ENCODE peak calls at places on chromosomes 1 and 21, in five cellular contexts. One of them, this sample, is unnamed.

GRCh38 chr1:10251325-10252103 is 41.1 kb downstream of the KIF1B start:
- DNase-seq in cardiac fibroblast: peak
- DNase-seq in pancreas: no peak
- DNase-seq in GM12865: no peak
- DNase-seq in H9: no peak
- DNase-seq in this sample: peak

GRCh38 chr1:221636967-221637366 is 104.9 kb downstream of the DUSP10 start:
- DNase-seq in GM12865: no peak
- DNase-seq in pancreas: no peak
- DNase-seq in H9: no peak
- DNase-seq in cardiac fibroblast: no peak
- DNase-seq in this sample: peak

GRCh38 chr1:63982201-63982600 is 208.4 kb downstream of the ROR1 start:
- DNase-seq in pancreas: no peak
- DNase-seq in H9: no peak
- DNase-seq in cardiac fibroblast: no peak
- DNase-seq in GM12865: no peak
- DNase-seq in this sample: no peak

GRCh38 chr1:7149080-7149838 is 364.0 kb downstream of the CAMTA1 start:
- DNase-seq in cardiac fibroblast: no peak
- DNase-seq in pancreas: peak
- DNase-seq in GM12865: no peak
- DNase-seq in H9: peak
- DNase-seq in this sample: no peak

GRCh38 chr1:31815752-31816484 is at the start of gene SPOCD1:
- DNase-seq in GM12865: peak
- DNase-seq in cardiac fibroblast: peak
- DNase-seq in H9: peak
- DNase-seq in pancreas: peak
- DNase-seq in this sample: peak

GRCh38 chr1:156623946-156624813 is 5.0 kb downstream of the HAPLN2 start:
- DNase-seq in cardiac fibroblast: peak
- DNase-seq in H9: peak
- DNase-seq in GM12865: peak
- DNase-seq in pancreas: peak
- DNase-seq in this sample: no peak

GRCh38 chr21:45887788-45888187 is 93.8 kb upstream of the COL6A1 start:
- DNase-seq in GM12865: no peak
- DNase-seq in cardiac fibroblast: no peak
- DNase-seq in pancreas: peak
- DNase-seq in H9: no peak
- DNase-seq in this sample: no peak

GRCh38 chr21:38985423-38986378 is 180.0 kb downstream of the ETS2 start:
- DNase-seq in GM12865: peak
- DNase-seq in cardiac fibroblast: peak
- DNase-seq in pancreas: no peak
- DNase-seq in H9: no peak
- DNase-seq in this sample: peak

GRCh38 chr1:15702722-15703550 is 18.8 kb downstream of the PLEKHM2 start:
- DNase-seq in H9: peak
- DNase-seq in cardiac fibroblast: peak
- DNase-seq in GM12865: no peak
- DNase-seq in pancreas: peak
- DNase-seq in this sample: peak

GRCh38 chr1:91900538-91900937 is 14.6 kb upstream of the TGFBR3 start:
- DNase-seq in pancreas: no peak
- DNase-seq in cardiac fibroblast: peak
- DNase-seq in H9: no peak
- DNase-seq in GM12865: no peak
- DNase-seq in this sample: peak

GRCh38 chr1:44423706-44424546 is 18.9 kb downstream of the RNF220 start:
- DNase-seq in GM12865: no peak
- DNase-seq in H9: no peak
- DNase-seq in pancreas: no peak
- DNase-seq in cardiac fibroblast: peak
- DNase-seq in this sample: no peak

GRCh38 chr1:164562947-164563346 is 4.0 kb downstream of the PBX1 start:
- DNase-seq in H9: no peak
- DNase-seq in cardiac fibroblast: peak
- DNase-seq in GM12865: no peak
- DNase-seq in pancreas: no peak
- DNase-seq in this sample: no peak

GRCh38 chr1:197313713-197314112 is 45.7 kb downstream of the CRB1 start:
- DNase-seq in H9: no peak
- DNase-seq in cardiac fibroblast: no peak
- DNase-seq in GM12865: no peak
- DNase-seq in pancreas: no peak
- DNase-seq in this sample: no peak
- TF ChIP-seq CTCF in H9: no peak
- TF ChIP-seq CTCF in cardiac fibroblast: no peak
- TF ChIP-seq CTCF in GM12865: no peak
- TF ChIP-seq CTCF in pancreas: no peak
- TF ChIP-seq CTCF in this sample: no peak

DNA sequence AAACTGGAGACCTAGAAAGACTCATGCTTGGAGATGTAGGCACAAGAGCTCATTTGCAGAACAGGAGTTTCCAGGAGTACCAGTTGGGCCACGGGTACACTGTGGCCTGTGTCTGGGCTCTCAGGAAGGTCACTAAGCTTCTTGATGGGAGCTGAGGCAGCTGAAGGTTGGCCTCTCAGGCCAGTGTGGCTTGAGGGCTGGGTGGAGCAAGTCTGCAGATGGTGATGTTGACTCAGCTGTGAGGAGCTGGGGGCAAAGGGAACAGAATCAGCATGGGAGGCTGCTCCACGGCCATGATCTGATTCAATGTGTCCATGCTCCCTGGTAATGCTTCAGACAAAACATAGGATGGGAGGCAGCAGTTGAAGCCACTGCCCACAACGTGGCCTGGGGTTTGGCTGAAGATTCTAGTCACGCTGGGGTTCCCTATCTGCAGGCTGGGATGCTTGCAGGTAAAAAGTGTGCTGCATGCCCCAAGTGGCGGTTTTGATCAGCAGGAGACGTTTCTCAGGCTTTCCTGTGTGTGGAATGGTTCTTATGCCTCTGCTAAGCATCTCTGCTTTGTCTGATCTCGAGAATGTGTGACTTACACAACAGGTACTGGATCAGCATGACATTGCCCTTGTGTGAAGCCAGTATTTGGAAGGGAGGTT is 15.4 kb upstream of the TENT5C start:
- DNase-seq in pancreas: no peak
- DNase-seq in H9: peak
- DNase-seq in GM12865: no peak
- DNase-seq in cardiac fibroblast: no peak
- DNase-seq in this sample: no peak
- TF ChIP-seq CTCF in pancreas: no peak
- TF ChIP-seq CTCF in H9: peak
- TF ChIP-seq CTCF in GM12865: no peak
- TF ChIP-seq CTCF in cardiac fibroblast: no peak
- TF ChIP-seq CTCF in this sample: no peak

DNA sequence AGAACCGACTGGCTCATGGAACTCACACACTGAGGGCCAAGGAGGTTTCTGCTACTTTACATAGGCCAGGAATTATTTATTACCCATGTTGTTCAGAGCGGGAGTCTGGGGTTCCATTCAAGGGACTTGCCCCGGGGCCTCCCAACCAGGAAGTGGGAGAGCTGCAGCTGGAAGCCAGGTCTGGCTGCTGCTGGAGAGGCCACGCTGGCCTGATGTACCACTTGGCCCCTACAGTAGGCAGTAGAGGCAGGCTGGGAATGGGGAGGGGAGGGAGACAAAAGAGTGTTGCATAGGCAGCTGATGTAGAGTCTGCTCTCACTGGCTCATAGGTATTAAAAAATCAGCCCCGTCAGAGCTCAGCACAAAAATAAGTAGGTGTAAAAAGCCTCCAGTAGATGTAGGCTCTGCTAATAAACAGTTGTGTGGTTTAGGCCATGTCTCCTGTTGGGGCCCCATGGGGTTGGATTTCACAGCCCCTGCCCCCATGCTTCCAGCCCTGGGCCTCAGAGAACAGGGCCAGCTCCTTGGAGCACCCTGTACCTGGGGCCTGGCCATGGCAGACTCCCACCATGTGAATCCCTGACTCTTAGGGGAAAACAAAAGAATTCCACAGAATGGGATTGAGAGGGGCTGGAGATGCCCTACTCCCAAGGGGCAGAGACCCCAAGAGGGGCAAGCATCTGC is 11.7 kb downstream of the LRP8 start:
- DNase-seq in GM12865: no peak
- DNase-seq in pancreas: no peak
- DNase-seq in cardiac fibroblast: no peak
- DNase-seq in H9: no peak
- DNase-seq in this sample: peak
- TF ChIP-seq CTCF in GM12865: no peak
- TF ChIP-seq CTCF in pancreas: no peak
- TF ChIP-seq CTCF in cardiac fibroblast: no peak
- TF ChIP-seq CTCF in H9: peak
- TF ChIP-seq CTCF in this sample: no peak

GRCh38 chr1:70487910-70488665 is 77.0 kb downstream of the CTH start:
- DNase-seq in GM12865: peak
- DNase-seq in H9: peak
- DNase-seq in pancreas: no peak
- DNase-seq in cardiac fibroblast: peak
- DNase-seq in this sample: no peak
- TF ChIP-seq CTCF in GM12865: peak
- TF ChIP-seq CTCF in H9: peak
- TF ChIP-seq CTCF in pancreas: peak
- TF ChIP-seq CTCF in cardiac fibroblast: peak
- TF ChIP-seq CTCF in this sample: peak

GRCh38 chr1:18803859-18804258 is 55.6 kb downstream of the TAS1R2 start:
- DNase-seq in GM12865: no peak
- DNase-seq in H9: no peak
- DNase-seq in cardiac fibroblast: no peak
- DNase-seq in pancreas: no peak
- DNase-seq in this sample: no peak

GRCh38 chr1:18805116-18805515 is 54.3 kb downstream of the TAS1R2 start:
- DNase-seq in pancreas: no peak
- DNase-seq in cardiac fibroblast: no peak
- DNase-seq in H9: no peak
- DNase-seq in GM12865: no peak
- DNase-seq in this sample: no peak

GRCh38 chr1:18807334-18808063 is 52.0 kb downstream of the TAS1R2 start:
- DNase-seq in H9: no peak
- DNase-seq in pancreas: no peak
- DNase-seq in cardiac fibroblast: no peak
- DNase-seq in GM12865: no peak
- DNase-seq in this sample: no peak

GRCh38 chr1:18808561-18808960 is 50.9 kb downstream of the TAS1R2 start:
- DNase-seq in GM12865: no peak
- DNase-seq in H9: no peak
- DNase-seq in pancreas: no peak
- DNase-seq in cardiac fibroblast: no peak
- DNase-seq in this sample: no peak

DNA sequence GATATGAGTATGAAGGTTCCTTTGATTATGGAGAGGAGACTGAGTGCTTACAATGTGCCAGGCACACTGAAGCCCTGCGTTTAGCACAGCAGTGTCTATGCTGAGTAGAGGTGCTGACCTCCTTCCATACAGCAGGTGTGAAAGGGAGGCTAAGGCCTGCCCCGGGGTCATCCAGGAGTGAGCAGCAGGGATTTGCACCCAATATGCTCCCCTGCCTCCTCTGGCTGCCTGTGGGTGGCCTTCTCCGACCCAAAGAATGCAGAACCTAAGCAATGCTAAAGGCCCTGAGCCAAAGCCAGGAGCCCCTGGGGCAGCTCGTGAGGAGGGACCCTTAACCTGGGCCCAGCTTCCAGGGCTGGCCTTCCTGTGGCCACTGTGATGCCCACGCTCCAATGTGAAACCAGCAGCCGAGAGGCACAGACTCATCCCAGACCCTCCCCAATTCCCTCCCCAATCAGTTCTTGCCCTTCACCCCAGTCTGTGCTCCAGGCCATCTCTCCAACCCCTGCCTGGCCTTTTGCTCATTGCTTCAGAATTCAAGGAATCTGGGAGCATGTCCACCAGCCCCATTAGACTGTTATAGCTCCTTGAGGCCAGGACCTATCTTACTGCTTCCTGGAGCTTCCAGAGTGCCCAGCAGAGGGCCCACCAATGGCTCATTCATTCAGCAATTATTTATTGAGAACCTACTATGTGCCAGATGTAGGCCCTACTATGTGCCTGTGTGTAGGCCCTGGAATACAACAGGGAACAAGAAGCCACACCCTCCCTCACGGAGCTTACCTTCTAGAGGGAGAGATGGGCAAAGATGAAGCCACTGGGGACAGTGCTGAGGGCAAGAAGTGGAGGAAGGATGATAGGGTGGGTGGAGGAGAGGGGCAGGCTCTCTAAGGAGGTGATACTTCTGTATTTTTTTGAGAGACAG is 53.3 kb downstream of the TAS1R2 start:
- DNase-seq in pancreas: no peak
- DNase-seq in GM12865: no peak
- DNase-seq in H9: no peak
- DNase-seq in cardiac fibroblast: no peak
- DNase-seq in this sample: peak
- TF ChIP-seq CTCF in pancreas: no peak
- TF ChIP-seq CTCF in GM12865: no peak
- TF ChIP-seq CTCF in H9: no peak
- TF ChIP-seq CTCF in cardiac fibroblast: no peak
- TF ChIP-seq CTCF in this sample: no peak

GRCh38 chr1:203291201-203292096 is 13.9 kb upstream of the BTG2 start:
- DNase-seq in pancreas: peak
- DNase-seq in GM12865: peak
- DNase-seq in cardiac fibroblast: no peak
- DNase-seq in H9: no peak
- DNase-seq in this sample: no peak
- TF ChIP-seq CTCF in pancreas: no peak
- TF ChIP-seq CTCF in GM12865: no peak
- TF ChIP-seq CTCF in cardiac fibroblast: no peak
- TF ChIP-seq CTCF in H9: no peak
- TF ChIP-seq CTCF in this sample: no peak

GRCh38 chr1:57360846-57361407 is 62.9 kb downstream of the DAB1 start:
- DNase-seq in GM12865: no peak
- DNase-seq in cardiac fibroblast: no peak
- DNase-seq in pancreas: no peak
- DNase-seq in H9: no peak
- DNase-seq in this sample: no peak

GRCh38 chr1:57362480-57362879 is 61.4 kb downstream of the DAB1 start:
- DNase-seq in H9: no peak
- DNase-seq in GM12865: no peak
- DNase-seq in pancreas: no peak
- DNase-seq in cardiac fibroblast: no peak
- DNase-seq in this sample: no peak

GRCh38 chr1:57363643-57364042 is 60.2 kb downstream of the DAB1 start:
- DNase-seq in GM12865: no peak
- DNase-seq in H9: no peak
- DNase-seq in cardiac fibroblast: no peak
- DNase-seq in pancreas: no peak
- DNase-seq in this sample: no peak

GRCh38 chr1:57361516-57361915 is 62.3 kb downstream of the DAB1 start:
- DNase-seq in H9: no peak
- DNase-seq in pancreas: no peak
- DNase-seq in cardiac fibroblast: no peak
- DNase-seq in GM12865: no peak
- DNase-seq in this sample: no peak

DNA sequence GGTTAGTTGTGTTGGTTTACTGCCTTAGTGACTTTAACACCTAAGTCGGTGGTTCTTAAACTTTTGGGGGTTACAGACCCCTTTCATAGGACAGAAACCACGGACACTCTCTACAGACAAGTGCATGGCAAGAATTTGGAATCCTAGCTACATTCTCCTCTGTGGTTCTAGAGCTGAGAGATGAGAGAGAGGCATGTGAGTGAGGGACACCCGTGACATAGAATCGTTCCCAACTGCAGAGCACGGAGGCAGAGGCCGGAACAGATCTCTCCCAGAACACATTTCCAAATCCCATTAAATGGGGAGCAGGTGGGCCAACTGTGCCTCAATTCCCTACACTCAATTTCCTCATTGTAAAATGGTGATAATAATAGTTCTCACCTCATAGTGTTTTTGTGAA is 60.7 kb downstream of the DAB1 start:
- DNase-seq in cardiac fibroblast: no peak
- DNase-seq in H9: no peak
- DNase-seq in GM12865: no peak
- DNase-seq in pancreas: no peak
- DNase-seq in this sample: no peak
- TF ChIP-seq CTCF in cardiac fibroblast: no peak
- TF ChIP-seq CTCF in H9: no peak
- TF ChIP-seq CTCF in GM12865: no peak
- TF ChIP-seq CTCF in pancreas: no peak
- TF ChIP-seq CTCF in this sample: no peak

This sample was measured in foreskin fibroblast.